ENCODE peak calls at places on chromosome 11, in five cellular contexts. One of them, this sample, is unnamed.

GRCh38 chr11:10911907-10912306 is 54.1 kb upstream of the ZBED5 start:
- DNase-seq in AG10803: no peak
- DNase-seq in cardiac muscle cell: peak; percentile 39
- DNase-seq in kidney: no peak
- DNase-seq in IMR-90: no peak
- DNase-seq in this sample: no peak

GRCh38 chr11:16291729-16292128 is 64.6 kb downstream of the SOX6 start:
- DNase-seq in kidney: no peak
- DNase-seq in IMR-90: no peak
- DNase-seq in AG10803: no peak
- DNase-seq in cardiac muscle cell: no peak
- DNase-seq in this sample: peak; percentile 40

GRCh38 chr11:63779044-63779443 is 10.5 kb upstream of the ZFTA start:
- DNase-seq in kidney: no peak
- DNase-seq in AG10803: no peak
- DNase-seq in cardiac muscle cell: peak; percentile 50
- DNase-seq in IMR-90: no peak
- DNase-seq in this sample: peak; percentile 74

GRCh38 chr11:70054020-70054419 is 24.1 kb upstream of the ANO1 start:
- DNase-seq in cardiac muscle cell: no peak
- DNase-seq in kidney: no peak
- DNase-seq in IMR-90: no peak
- DNase-seq in AG10803: no peak
- DNase-seq in this sample: no peak

GRCh38 chr11:27459191-27459590 is 13.4 kb downstream of the LGR4 start:
- DNase-seq in IMR-90: no peak
- DNase-seq in AG10803: no peak
- DNase-seq in cardiac muscle cell: no peak
- DNase-seq in kidney: no peak
- DNase-seq in this sample: no peak

GRCh38 chr11:129695543-129696308 is 119.9 kb upstream of the TMEM45B start:
- DNase-seq in IMR-90: peak; percentile 13
- DNase-seq in kidney: peak; percentile 88
- DNase-seq in cardiac muscle cell: peak; percentile 38
- DNase-seq in AG10803: peak; percentile 17
- DNase-seq in this sample: peak; percentile 18

GRCh38 chr11:44701276-44701675 is 25.5 kb upstream of the TSPAN18 start:
- DNase-seq in cardiac muscle cell: peak; percentile 47
- DNase-seq in AG10803: no peak
- DNase-seq in kidney: no peak
- DNase-seq in IMR-90: no peak
- DNase-seq in this sample: no peak

GRCh38 chr11:9573775-9574555 is 495 bp downstream of the WEE1 start:
- DNase-seq in cardiac muscle cell: peak; percentile 35
- DNase-seq in IMR-90: no peak
- DNase-seq in kidney: peak; percentile 87
- DNase-seq in AG10803: no peak
- DNase-seq in this sample: no peak

GRCh38 chr11:22617868-22618267 is 7.8 kb downstream of the FANCF start:
- DNase-seq in kidney: no peak
- DNase-seq in AG10803: no peak
- DNase-seq in IMR-90: no peak
- DNase-seq in cardiac muscle cell: no peak
- DNase-seq in this sample: no peak

GRCh38 chr11:123300874-123301695 is 106.0 kb upstream of the CLMP start:
- DNase-seq in IMR-90: peak; percentile 68
- DNase-seq in kidney: no peak
- DNase-seq in cardiac muscle cell: peak; percentile 74
- DNase-seq in AG10803: no peak
- DNase-seq in this sample: peak; percentile 80

GRCh38 chr11:87020336-87020735 is 17.4 kb upstream of the TMEM135 start:
- DNase-seq in AG10803: no peak
- DNase-seq in cardiac muscle cell: no peak
- DNase-seq in IMR-90: no peak
- DNase-seq in kidney: no peak
- DNase-seq in this sample: no peak

GRCh38 chr11:26191193-26191592 is 140.7 kb upstream of the ANO3 start:
- DNase-seq in kidney: peak; percentile 12
- DNase-seq in AG10803: no peak
- DNase-seq in IMR-90: no peak
- DNase-seq in cardiac muscle cell: no peak
- DNase-seq in this sample: no peak

GRCh38 chr11:46339816-46340215 is 7.4 kb upstream of the DGKZ start:
- DNase-seq in IMR-90: no peak
- DNase-seq in AG10803: no peak
- DNase-seq in cardiac muscle cell: peak; percentile 74
- DNase-seq in kidney: no peak
- DNase-seq in this sample: peak; percentile 63

GRCh38 chr11:130449246-130449990 is 973 bp downstream of the ADAMTS15 start:
- DNase-seq in kidney: no peak
- DNase-seq in IMR-90: no peak
- DNase-seq in cardiac muscle cell: peak; percentile 28
- DNase-seq in AG10803: no peak
- DNase-seq in this sample: peak; percentile 16

GRCh38 chr11:72222106-72222891 is 2.3 kb upstream of the INPPL1 start:
- DNase-seq in cardiac muscle cell: no peak
- DNase-seq in IMR-90: no peak
- DNase-seq in AG10803: no peak
- DNase-seq in kidney: no peak
- DNase-seq in this sample: no peak

GRCh38 chr11:3134218-3134621 is 30.9 kb downstream of the OSBPL5 start:
- DNase-seq in IMR-90: no peak
- DNase-seq in AG10803: no peak
- DNase-seq in kidney: no peak
- DNase-seq in cardiac muscle cell: no peak
- DNase-seq in this sample: no peak

GRCh38 chr11:94766656-94767291 is 1.4 kb upstream of the AMOTL1 start:
- DNase-seq in kidney: no peak
- DNase-seq in cardiac muscle cell: peak; percentile 28
- DNase-seq in AG10803: no peak
- DNase-seq in IMR-90: no peak
- DNase-seq in this sample: peak; percentile 78

GRCh38 chr11:11265994-11266606 is 87.0 kb downstream of the CSNK2A3 start:
- DNase-seq in IMR-90: peak; percentile 3
- DNase-seq in kidney: no peak
- DNase-seq in cardiac muscle cell: peak; percentile 26
- DNase-seq in AG10803: no peak
- DNase-seq in this sample: peak; percentile 10

GRCh38 chr11:66800720-66801428 is 42.4 kb upstream of the RCE1 start:
- DNase-seq in cardiac muscle cell: no peak
- DNase-seq in AG10803: no peak
- DNase-seq in kidney: no peak
- DNase-seq in IMR-90: no peak
- DNase-seq in this sample: no peak

GRCh38 chr11:77647906-77648305 is 10.3 kb upstream of the CLNS1A start:
- DNase-seq in IMR-90: no peak
- DNase-seq in kidney: no peak
- DNase-seq in cardiac muscle cell: peak; percentile 36
- DNase-seq in AG10803: peak; percentile 35
- DNase-seq in this sample: no peak

GRCh38 chr11:95283653-95284052 is 52.7 kb upstream of the SESN3 start:
- DNase-seq in IMR-90: no peak
- DNase-seq in cardiac muscle cell: peak; percentile 90
- DNase-seq in kidney: no peak
- DNase-seq in AG10803: peak; percentile 67
- DNase-seq in this sample: peak; percentile 56

GRCh38 chr11:121451178-121451981 is 734 bp upstream of the SORL1 start:
- DNase-seq in AG10803: no peak
- DNase-seq in cardiac muscle cell: no peak
- DNase-seq in IMR-90: no peak
- DNase-seq in kidney: peak; percentile 80
- DNase-seq in this sample: no peak

GRCh38 chr11:115168229-115168671 is 336.0 kb downstream of the CADM1 start:
- DNase-seq in kidney: no peak
- DNase-seq in IMR-90: no peak
- DNase-seq in AG10803: peak; percentile 49
- DNase-seq in cardiac muscle cell: no peak
- DNase-seq in this sample: no peak

GRCh38 chr11:4626207-4627105 is 10.8 kb upstream of the OR51D1 start:
- DNase-seq in AG10803: peak; percentile 48
- DNase-seq in IMR-90: peak; percentile 79
- DNase-seq in cardiac muscle cell: peak; percentile 85
- DNase-seq in kidney: no peak
- DNase-seq in this sample: peak; percentile 82

GRCh38 chr11:100639140-100639539 is 47.9 kb upstream of the ARHGAP42 start:
- DNase-seq in cardiac muscle cell: peak; percentile 37
- DNase-seq in kidney: no peak
- DNase-seq in IMR-90: peak; percentile 83
- DNase-seq in AG10803: no peak
- DNase-seq in this sample: peak; percentile 87

GRCh38 chr11:125380756-125381445 is 115.2 kb downstream of the FEZ1 start:
- DNase-seq in kidney: peak; percentile 30
- DNase-seq in AG10803: no peak
- DNase-seq in IMR-90: no peak
- DNase-seq in cardiac muscle cell: no peak
- DNase-seq in this sample: no peak

GRCh38 chr11:45473491-45473890 is 187.3 kb upstream of the SYT13 start:
- DNase-seq in AG10803: no peak
- DNase-seq in IMR-90: no peak
- DNase-seq in kidney: no peak
- DNase-seq in cardiac muscle cell: no peak
- DNase-seq in this sample: no peak

GRCh38 chr11:127521413-127521812 is 520.8 kb upstream of the KIRREL3 start:
- DNase-seq in AG10803: peak; percentile 11
- DNase-seq in cardiac muscle cell: no peak
- DNase-seq in kidney: no peak
- DNase-seq in IMR-90: peak; percentile 78
- DNase-seq in this sample: no peak

GRCh38 chr11:132202621-132203020 is 832.2 kb downstream of the NTM start:
- DNase-seq in kidney: no peak
- DNase-seq in cardiac muscle cell: no peak
- DNase-seq in AG10803: peak; percentile 55
- DNase-seq in IMR-90: peak; percentile 55
- DNase-seq in this sample: no peak

GRCh38 chr11:28976801-28977145 is 868.6 kb downstream of the METTL15 start:
- DNase-seq in AG10803: peak; percentile 38
- DNase-seq in cardiac muscle cell: no peak
- DNase-seq in IMR-90: no peak
- DNase-seq in kidney: no peak
- DNase-seq in this sample: no peak

GRCh38 chr11:62556872-62557631 is 10.4 kb upstream of the AHNAK start:
- DNase-seq in cardiac muscle cell: no peak
- DNase-seq in kidney: peak; percentile 56
- DNase-seq in IMR-90: peak; percentile 11
- DNase-seq in AG10803: no peak
- DNase-seq in this sample: no peak

GRCh38 chr11:100816823-100817222 is 129.7 kb downstream of the ARHGAP42 start:
- DNase-seq in AG10803: no peak
- DNase-seq in kidney: no peak
- DNase-seq in cardiac muscle cell: peak; percentile 20
- DNase-seq in IMR-90: peak; percentile 24
- DNase-seq in this sample: no peak

GRCh38 chr11:128814856-128815705 is 52.0 kb downstream of the KCNJ1 start:
- DNase-seq in IMR-90: peak; percentile 86
- DNase-seq in AG10803: peak; percentile 97
- DNase-seq in kidney: no peak
- DNase-seq in cardiac muscle cell: peak; percentile 93
- DNase-seq in this sample: peak; percentile 86

GRCh38 chr11:64183890-64184289 is 2.1 kb upstream of the STIP1 start:
- DNase-seq in kidney: no peak
- DNase-seq in AG10803: no peak
- DNase-seq in IMR-90: no peak
- DNase-seq in cardiac muscle cell: no peak
- DNase-seq in this sample: no peak

GRCh38 chr11:102367364-102367763 is 20.4 kb downstream of the BIRC2 start:
- DNase-seq in IMR-90: peak; percentile 23
- DNase-seq in AG10803: peak; percentile 17
- DNase-seq in kidney: no peak
- DNase-seq in cardiac muscle cell: peak; percentile 52
- DNase-seq in this sample: no peak
- TF ChIP-seq CTCF in IMR-90: peak; percentile 29
- TF ChIP-seq CTCF in AG10803: peak; percentile 29
- TF ChIP-seq CTCF in kidney: no peak
- TF ChIP-seq CTCF in cardiac muscle cell: peak; percentile 16
- TF ChIP-seq CTCF in this sample: no peak

DNA sequence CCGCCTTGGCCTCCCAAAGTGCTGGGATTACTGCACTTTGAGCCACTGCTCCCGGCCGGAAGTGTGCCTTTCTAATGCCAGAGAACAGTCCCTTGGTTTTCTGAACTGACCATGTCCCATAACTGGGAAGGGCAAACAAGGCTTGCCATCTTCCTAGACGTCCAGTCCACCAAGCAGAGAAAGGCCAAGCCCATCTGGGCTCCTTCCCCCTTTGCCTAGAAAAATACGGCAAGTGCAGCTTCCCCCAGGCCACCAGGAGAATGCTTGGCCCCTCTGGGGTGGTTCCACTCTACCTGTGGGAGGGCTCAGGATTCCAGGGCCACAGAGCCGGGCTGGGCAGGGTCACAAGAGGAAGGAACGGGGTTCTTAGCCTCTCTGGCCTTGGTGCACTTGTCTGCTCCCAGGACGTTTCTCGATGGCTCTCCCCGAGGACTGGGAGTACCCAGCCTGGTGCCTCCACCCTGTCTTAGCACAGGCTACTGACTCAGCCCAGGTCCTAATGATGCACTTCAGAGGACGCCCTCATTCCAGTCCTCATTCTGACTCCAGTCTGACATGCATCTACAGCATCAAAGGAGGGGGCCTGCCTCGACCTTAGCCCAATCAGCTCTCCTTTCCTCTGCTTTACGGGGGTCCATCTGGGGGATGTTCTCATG is 1.2 kb downstream of the USP2 start:
- DNase-seq in IMR-90: no peak
- DNase-seq in cardiac muscle cell: no peak
- DNase-seq in AG10803: no peak
- DNase-seq in kidney: peak; percentile 70
- DNase-seq in this sample: no peak
- H3K4me3 ChIP-seq in IMR-90: no peak overlapping the region
- H3K4me3 ChIP-seq in cardiac muscle cell: peak overlapping the region; percentile 50
- H3K4me3 ChIP-seq in AG10803: no peak overlapping the region
- H3K4me3 ChIP-seq in kidney: peak overlapping the region; percentile 87
- H3K4me3 ChIP-seq in this sample: no peak overlapping the region

GRCh38 chr11:104765401-104765800 is 132.9 kb downstream of the CASP12 start:
- DNase-seq in cardiac muscle cell: peak; percentile 4
- DNase-seq in kidney: no peak
- DNase-seq in IMR-90: peak; percentile 22
- DNase-seq in AG10803: no peak
- DNase-seq in this sample: no peak
- TF ChIP-seq CTCF in cardiac muscle cell: no peak
- TF ChIP-seq CTCF in kidney: no peak
- TF ChIP-seq CTCF in IMR-90: no peak
- TF ChIP-seq CTCF in AG10803: no peak
- TF ChIP-seq CTCF in this sample: no peak

GRCh38 chr11:102986815-102987214 is 31.3 kb upstream of the MMP13 start:
- DNase-seq in AG10803: peak; percentile 23
- DNase-seq in cardiac muscle cell: no peak
- DNase-seq in kidney: no peak
- DNase-seq in IMR-90: peak; percentile 88
- DNase-seq in this sample: peak; percentile 24

GRCh38 chr11:102994101-102994500 is 38.6 kb upstream of the MMP13 start:
- DNase-seq in cardiac muscle cell: no peak
- DNase-seq in IMR-90: peak; percentile 18
- DNase-seq in AG10803: peak; percentile 43
- DNase-seq in kidney: no peak
- DNase-seq in this sample: no peak

GRCh38 chr11:102989379-102990047 is 34.0 kb upstream of the MMP13 start:
- DNase-seq in IMR-90: peak; percentile 79
- DNase-seq in cardiac muscle cell: no peak
- DNase-seq in kidney: no peak
- DNase-seq in AG10803: peak; percentile 25
- DNase-seq in this sample: no peak

GRCh38 chr11:102991776-102992175 is 36.2 kb upstream of the MMP13 start:
- DNase-seq in IMR-90: no peak
- DNase-seq in kidney: no peak
- DNase-seq in AG10803: no peak
- DNase-seq in cardiac muscle cell: no peak
- DNase-seq in this sample: no peak

GRCh38 chr11:102990145-102990544 is 34.6 kb upstream of the MMP13 start:
- DNase-seq in IMR-90: peak; percentile 26
- DNase-seq in kidney: no peak
- DNase-seq in AG10803: peak; percentile 32
- DNase-seq in cardiac muscle cell: no peak
- DNase-seq in this sample: no peak
- H3K4me3 ChIP-seq in IMR-90: no peak overlapping the region
- H3K4me3 ChIP-seq in kidney: no peak overlapping the region
- H3K4me3 ChIP-seq in AG10803: no peak overlapping the region
- H3K4me3 ChIP-seq in cardiac muscle cell: no peak overlapping the region
- H3K4me3 ChIP-seq in this sample: no peak overlapping the region

This sample was measured in fibroblast of villous mesenchyme.